ENCODE peak calls at places on chromosomes 6 and 20, in five cellular contexts. Y is left ventricle myocardium inferior, O is AG09309, J is brain microvascular endothelial cell, S is MM.1S. X is an unnamed sample.

GRCh38 chr6:16800942-16801341 is 39.7 kb upstream of the ATXN1 start:
- DNase-seq in Y (no peak), O (peak), J (peak), S (no peak), X (peak)

GRCh38 chr6:4778086-4778485 is 1.9 kb downstream of the CDYL start:
- DNase-seq in Y (no peak), O (no peak), J (no peak), S (no peak), X (peak)

GRCh38 chr6:132750455-132751248 is 7.1 kb downstream of the VNN2 start:
- DNase-seq in Y (no peak), O (no peak), J (no peak), S (no peak), X (no peak)

GRCh38 chr6:106425382-106425781 is 64.9 kb downstream of the CRYBG1 start:
- DNase-seq in Y (no peak), O (no peak), J (no peak), S (no peak), X (no peak)

GRCh38 chr6:4272996-4273395 is 137.6 kb upstream of the ECI2 start:
- DNase-seq in Y (no peak), O (peak), J (no peak), S (no peak), X (no peak)

GRCh38 chr20:2169456-2170088 is 67.9 kb downstream of the STK35 start:
- DNase-seq in Y (no peak), O (no peak), J (no peak), S (no peak), X (no peak)

GRCh38 chr6:134267917-134268361 is 50.0 kb downstream of the SGK1 start:
- DNase-seq in Y (no peak), O (no peak), J (no peak), S (no peak), X (no peak)

GRCh38 chr6:91453479-91453878 is 866.6 kb upstream of the MAP3K7 start:
- DNase-seq in Y (no peak), O (no peak), J (no peak), S (no peak), X (no peak)

GRCh38 chr6:121897337-121897760 is 461.9 kb downstream of the GJA1 start:
- DNase-seq in Y (no peak), O (no peak), J (no peak), S (no peak), X (peak)

GRCh38 chr6:98054453-98054852 is 771.4 kb upstream of the MMS22L start:
- DNase-seq in Y (no peak), O (no peak), J (no peak), S (peak), X (peak)

GRCh38 chr20:15937179-15937578 is 636.1 kb downstream of the KIF16B start:
- DNase-seq in Y (no peak), O (no peak), J (no peak), S (no peak), X (no peak)

GRCh38 chr6:103011605-103012004 is 1618.1 kb downstream of the GRIK2 start:
- DNase-seq in Y (no peak), O (no peak), J (no peak), S (no peak), X (no peak)

GRCh38 chr6:32439708-32440214 is at the start of gene HLA-DRA:
- DNase-seq in Y (no peak), O (no peak), J (peak), S (peak), X (peak)

DNA sequence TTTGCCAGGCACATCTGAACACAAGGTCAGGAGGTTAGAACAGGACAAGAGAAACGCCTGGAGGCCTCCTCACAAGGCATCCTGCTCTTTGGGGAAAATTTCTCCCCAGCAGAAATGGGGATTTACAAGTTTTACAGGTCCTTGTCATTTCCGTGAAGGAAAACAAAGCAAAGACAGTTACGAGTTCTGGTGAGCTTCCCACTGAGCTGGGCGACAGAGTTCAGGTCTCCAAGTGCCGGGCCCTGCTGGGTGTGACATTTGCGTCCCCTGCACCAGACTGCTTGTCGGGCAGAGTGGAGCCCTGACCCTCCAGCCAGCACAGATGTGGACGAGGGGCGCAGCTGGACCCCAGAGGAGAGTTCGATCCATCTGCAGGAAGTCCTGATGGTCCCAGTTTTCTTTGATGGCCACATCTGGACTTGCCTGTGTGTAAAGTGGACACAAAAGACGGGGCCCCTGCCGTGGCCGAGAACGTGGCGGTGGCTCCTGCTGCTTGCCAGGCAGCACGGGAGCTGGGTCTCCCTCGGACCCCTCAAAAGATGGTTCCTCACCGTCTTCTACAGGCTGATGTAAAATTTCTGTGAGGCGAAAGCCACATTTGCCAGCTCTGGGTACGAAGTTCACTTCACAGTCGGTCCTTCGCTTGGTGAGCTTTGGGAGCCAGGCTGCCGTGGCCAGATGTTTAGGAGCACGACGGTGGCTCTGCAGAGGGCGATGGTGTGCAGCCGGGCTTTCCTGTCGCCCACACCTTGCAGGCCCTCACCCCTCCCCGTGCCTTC is 5.2 kb upstream of the ADRM1 start:
- DNase-seq in Y (no peak), O (no peak), J (no peak), S (no peak), X (no peak)
- H3K4me3 ChIP-seq in Y (no peak), O (no peak), J (no peak), S (no peak), X (no peak)

GRCh38 chr6:24064106-24064505 is 61.9 kb upstream of the NRSN1 start:
- DNase-seq in Y (no peak), O (no peak), J (no peak), S (peak), X (peak)
- TF ChIP-seq CTCF in Y (peak), O (peak), J (no peak), S (peak), X (peak)

DNA sequence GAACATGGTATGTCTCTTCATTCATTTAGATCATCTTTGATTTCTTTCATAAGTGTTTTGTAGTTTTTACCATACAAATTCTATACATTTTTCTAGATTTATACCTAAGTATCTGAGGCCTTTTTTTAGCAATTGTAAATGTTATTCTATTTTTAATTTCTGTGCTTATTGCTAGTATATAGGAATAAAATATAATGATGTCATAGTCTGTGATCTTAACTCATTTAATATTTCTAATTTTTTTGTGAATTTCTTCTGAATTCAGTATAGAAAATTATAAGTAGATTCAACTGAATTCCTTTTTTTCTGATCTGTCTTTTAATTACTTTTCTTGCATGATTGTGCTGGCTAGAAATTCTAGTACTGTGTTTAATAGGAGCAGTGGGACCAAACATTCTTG is 520.6 kb downstream of the NKAIN2 start:
- DNase-seq in Y (no peak), O (no peak), J (no peak), S (no peak), X (no peak)
- H3K4me3 ChIP-seq in Y (no peak), O (no peak), J (no peak), S (no peak), X (no peak)

DNA sequence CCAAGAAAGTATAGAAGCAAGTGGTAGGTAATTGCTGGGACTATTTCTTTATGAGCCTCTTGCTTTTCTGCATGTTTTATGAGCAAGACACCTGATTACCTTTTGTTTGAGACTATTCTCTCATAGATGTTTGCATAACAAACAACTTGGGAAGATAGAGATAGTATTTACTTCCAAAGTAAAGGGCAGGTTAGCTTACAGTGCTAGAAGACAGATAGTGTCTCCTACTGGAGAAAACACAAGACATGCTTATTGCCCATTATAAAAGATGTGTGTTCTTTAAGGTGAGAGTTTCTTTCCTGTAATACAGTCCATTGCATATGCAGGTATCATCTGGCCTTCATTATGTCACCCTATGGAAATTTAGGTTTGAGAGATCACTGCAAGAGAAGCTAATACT is 174.2 kb upstream of the FUT9 start:
- DNase-seq in Y (no peak), O (no peak), J (no peak), S (no peak), X (no peak)
- TF ChIP-seq CTCF in Y (no peak), O (no peak), J (no peak), S (no peak), X (no peak)

GRCh38 chr20:32886652-32887051 is 27.9 kb downstream of the EFCAB8 start:
- DNase-seq in Y (no peak), O (no peak), J (no peak), S (no peak), X (no peak)
- H3K4me3 ChIP-seq in Y (no peak), O (no peak), J (no peak), S (no peak), X (no peak)

GRCh38 chr6:152863618-152864326 is 113.2 kb downstream of the VIP start:
- DNase-seq in Y (peak), O (peak), J (peak), S (peak), X (peak)
- TF ChIP-seq CTCF in Y (peak), O (peak), J (peak), S (peak), X (peak)

GRCh38 chr20:44936510-44936909 is 23.7 kb downstream of the TOMM34 start:
- DNase-seq in Y (no peak), O (no peak), J (no peak), S (no peak), X (no peak)
- H3K4me3 ChIP-seq in Y (no peak), O (no peak), J (no peak), S (no peak), X (no peak)